ENCODE peak calls at places on chromosomes 2 and 18, in six cellular contexts. W, O, B, P, X and L are unnamed samples.

GRCh38 chr2:224910535-224910934 is 131.7 kb downstream of the DOCK10 start:
- DNase-seq in W (no peak), O (no peak), B (no peak), P (no peak), X (no peak), L (no peak)

GRCh38 chr2:205936446-205936845 is 149.5 kb downstream of the INO80D start:
- DNase-seq in W (no peak), O (no peak), B (no peak), P (no peak), X (no peak), L (no peak)

GRCh38 chr2:38602136-38602731 is 494 bp downstream of the HNRNPLL start:
- DNase-seq in W (no peak), O (peak; percentile 67), B (peak; percentile 25), P (no peak), X (peak; percentile 79), L (peak; percentile 71)

GRCh38 chr2:194464964-194465638 is 1191.9 kb upstream of the SLC39A10 start:
- DNase-seq in W (no peak), O (no peak), B (no peak), P (no peak), X (no peak), L (no peak)

GRCh38 chr18:6884944-6885343 is 155.4 kb downstream of the ARHGAP28 start:
- DNase-seq in W (no peak), O (no peak), B (no peak), P (no peak), X (no peak), L (no peak)

GRCh38 chr18:13831864-13832508 is 8.0 kb downstream of the MC5R start:
- DNase-seq in W (peak; percentile 13), O (no peak), B (no peak), P (no peak), X (no peak), L (no peak)

GRCh38 chr18:58592223-58593214 is 36.4 kb downstream of the ALPK2 start:
- DNase-seq in W (no peak), O (no peak), B (no peak), P (no peak), X (no peak), L (no peak)

GRCh38 chr2:158255257-158255656 is 153.6 kb downstream of the UPP2 start:
- DNase-seq in W (no peak), O (no peak), B (no peak), P (no peak), X (no peak), L (no peak)

DNA sequence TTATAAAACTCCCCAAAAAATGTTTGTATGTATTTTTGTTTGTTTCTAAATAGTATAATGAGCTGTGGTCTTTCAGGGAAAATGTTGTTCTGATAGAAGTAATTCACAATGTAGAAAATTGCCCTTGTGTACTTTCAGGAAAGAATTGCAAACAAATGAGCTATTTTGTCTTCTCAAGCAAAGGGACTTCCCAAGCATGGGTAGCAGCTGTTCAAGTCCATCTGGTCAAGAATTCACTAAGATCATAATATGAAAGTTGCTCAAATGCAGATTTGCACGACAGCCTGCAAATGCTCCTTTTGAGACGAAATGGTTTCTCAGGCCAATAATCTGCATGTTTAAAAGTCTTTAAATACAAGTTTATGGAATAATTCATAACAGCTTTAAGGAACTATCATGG is 51.9 kb upstream of the HNMT start:
- DNase-seq in W (no peak), O (no peak), B (peak; percentile 86), P (no peak), X (no peak), L (no peak)
- H3K27ac ChIP-seq in W (no peak overlapping the region), O (no peak overlapping the region), B (peak overlapping the region; percentile 40), P (no peak overlapping the region), X (no peak overlapping the region), L (no peak overlapping the region)

GRCh38 chr2:44802409-44803099 is 138.9 kb upstream of the SIX3 start:
- DNase-seq in W (no peak), O (no peak), B (no peak), P (peak; percentile 92), X (peak; percentile 59), L (no peak)
- H3K4me3 ChIP-seq in W (no peak overlapping the region), O (no peak overlapping the region), B (no peak overlapping the region), P (peak overlapping the region; percentile 34), X (peak overlapping the region; percentile 59), L (peak overlapping the region; percentile 8)

DNA sequence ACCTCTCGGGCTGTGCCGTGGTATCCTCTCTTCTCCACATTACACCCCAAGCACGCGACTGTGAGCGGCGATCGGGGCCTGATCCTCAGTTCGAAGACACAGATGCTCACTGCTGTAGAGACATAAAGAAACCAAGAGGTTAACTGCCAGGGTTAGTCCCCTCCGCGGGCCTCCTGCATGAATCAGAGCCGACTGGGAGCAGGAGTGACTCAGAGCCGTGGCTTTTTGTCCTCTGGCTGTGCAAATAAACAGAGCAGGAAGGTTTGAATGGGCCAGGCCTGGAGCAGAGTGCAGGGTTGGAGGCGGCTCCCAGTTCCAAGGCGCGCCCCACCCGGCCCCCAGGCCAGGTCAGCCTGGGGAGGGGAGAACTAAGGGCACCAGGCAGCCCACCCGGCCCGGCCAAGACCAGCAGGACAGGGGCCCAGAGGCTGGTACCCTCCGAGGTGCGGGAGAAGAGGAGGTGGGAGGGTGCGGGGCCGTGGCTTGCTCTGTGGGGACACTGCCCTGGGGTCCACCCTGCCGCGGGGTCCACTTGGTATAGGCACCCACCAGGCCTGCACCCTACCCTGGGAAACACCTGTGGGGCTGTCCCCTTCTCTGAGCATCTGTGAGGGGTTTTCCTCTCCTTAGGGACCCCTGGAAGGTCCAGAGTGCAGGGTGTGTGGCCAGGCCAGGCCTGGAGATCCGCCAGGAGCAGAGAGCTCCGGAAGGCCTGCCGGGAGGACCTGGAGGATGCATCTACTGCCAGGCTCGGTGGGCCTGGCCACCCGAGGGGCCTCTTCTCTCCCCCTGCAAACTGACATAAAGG is 16.5 kb downstream of the TWIST2 start:
- DNase-seq in W (peak; percentile 78), O (peak; percentile 93), B (no peak), P (no peak), X (peak; percentile 95), L (peak; percentile 89)
- H3K27ac ChIP-seq in W (peak overlapping the region; percentile 47), O (peak overlapping the region; percentile 89), B (no peak overlapping the region), P (no peak overlapping the region), X (peak overlapping the region; percentile 82), L (peak overlapping the region; percentile 73)

GRCh38 chr2:8455236-8456148 is 226.4 kb upstream of the ID2 start:
- DNase-seq in W (no peak), O (no peak), B (no peak), P (no peak), X (peak; percentile 73), L (no peak)
- H3K4me3 ChIP-seq in W (no peak overlapping the region), O (no peak overlapping the region), B (peak overlapping the region; percentile 15), P (no peak overlapping the region), X (peak overlapping the region; percentile 35), L (no peak overlapping the region)

GRCh38 chr2:8584174-8585066 is 97.4 kb upstream of the ID2 start:
- DNase-seq in W (no peak), O (no peak), B (no peak), P (no peak), X (peak; percentile 68), L (peak; percentile 62)

GRCh38 chr2:8581601-8582041 is 100.2 kb upstream of the ID2 start:
- DNase-seq in W (no peak), O (no peak), B (no peak), P (no peak), X (no peak), L (no peak)

GRCh38 chr2:8583400-8584173 is 98.3 kb upstream of the ID2 start:
- DNase-seq in W (peak; percentile 89), O (peak; percentile 96), B (no peak), P (peak; percentile 76), X (peak; percentile 84), L (peak; percentile 99)

GRCh38 chr2:8582191-8582849 is 99.5 kb upstream of the ID2 start:
- DNase-seq in W (no peak), O (no peak), B (no peak), P (no peak), X (no peak), L (peak; percentile 38)

GRCh38 chr2:8582850-8583399 is 98.9 kb upstream of the ID2 start:
- DNase-seq in W (no peak), O (no peak), B (no peak), P (no peak), X (peak; percentile 68), L (peak; percentile 62)
- H3K27ac ChIP-seq in W (peak overlapping the region; percentile 40), O (no peak overlapping the region), B (no peak overlapping the region), P (no peak overlapping the region), X (no peak overlapping the region), L (peak overlapping the region; percentile 34)

DNA sequence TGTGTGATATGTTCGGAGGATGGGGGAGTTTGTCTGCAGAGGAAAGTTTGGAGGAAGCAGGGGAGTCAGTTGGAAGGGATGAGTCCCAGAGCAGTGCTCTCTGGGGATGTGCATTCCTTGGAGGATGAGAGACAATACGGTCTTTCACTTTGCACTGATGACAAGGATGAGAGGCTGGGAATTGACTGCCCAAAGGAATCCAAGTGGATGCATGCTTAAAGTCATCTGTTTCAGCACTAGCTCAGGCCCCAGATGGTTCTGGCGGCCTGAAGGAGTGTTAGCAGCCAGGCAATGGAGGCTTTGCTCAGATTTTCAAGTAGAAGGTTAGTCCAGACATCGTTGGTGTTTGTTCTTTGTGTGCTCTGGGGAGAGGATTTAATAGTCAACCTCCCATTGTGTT is 100.2 kb downstream of the CRIM1 start:
- DNase-seq in W (no peak), O (no peak), B (no peak), P (no peak), X (no peak), L (no peak)
- H3K4me3 ChIP-seq in W (no peak overlapping the region), O (no peak overlapping the region), B (no peak overlapping the region), P (no peak overlapping the region), X (peak overlapping the region; percentile 48), L (no peak overlapping the region)